ENCODE peak calls at places on chromosomes 4 and X, in ten cellular contexts. H, O, K, Q, I, B, J, X, T and P are unnamed samples.

GRCh38 chr4:110196206-110196870 is 2.1 kb downstream of the ELOVL6 start:
- DNase-seq in I (peak), K (peak), J (peak), B (peak), Q (peak), H (peak), X (peak), O (peak), T (peak), P (no peak)

GRCh38 chr4:158042591-158043030 is 130.2 kb downstream of the GASK1B start:
- DNase-seq in O (no peak), I (no peak), T (peak), J (peak), H (no peak), B (no peak), K (peak), Q (no peak), X (no peak), P (peak)

GRCh38 chrX:126575911-126576310 is 23.3 kb upstream of the DCAF12L1 start:
- DNase-seq in X (no peak), I (no peak), Q (no peak), J (no peak), O (no peak), T (no peak), B (no peak), K (no peak), H (no peak), P (no peak)

GRCh38 chr4:186699881-186700397 is 23.7 kb downstream of the FAT1 start:
- DNase-seq in O (no peak), J (no peak), B (no peak), H (no peak), Q (no peak), K (no peak), I (no peak), T (no peak), X (no peak), P (no peak)

GRCh38 chr4:110361921-110362320 is 114.0 kb upstream of the ENPEP start:
- DNase-seq in O (no peak), B (no peak), J (peak), T (no peak), I (no peak), Q (no peak), H (no peak), X (no peak), K (peak), P (no peak)

GRCh38 chr4:105808459-105809041 is 86.7 kb upstream of the NPNT start:
- DNase-seq in O (no peak), J (peak), T (peak), X (no peak), B (no peak), H (peak), I (no peak), Q (no peak), K (peak), P (peak)

GRCh38 chr4:162075691-162076090 is 88.1 kb downstream of the FSTL5 start:
- DNase-seq in B (no peak), H (no peak), I (no peak), J (peak), O (no peak), T (no peak), Q (no peak), K (peak), X (no peak), P (no peak)

GRCh38 chrX:43618376-43619205 is 37.5 kb upstream of the MAOA start:
- DNase-seq in I (no peak), J (no peak), H (peak), O (no peak), B (no peak), Q (no peak), X (no peak), K (no peak), T (no peak), P (no peak)

GRCh38 chr4:54897590-54897989 is 227.8 kb downstream of the KDR start:
- DNase-seq in X (no peak), B (no peak), I (no peak), Q (no peak), T (no peak), O (no peak), H (no peak), K (peak), J (peak), P (no peak)

GRCh38 chrX:113384628-113385027 is 544.0 kb upstream of the AMOT start:
- DNase-seq in Q (no peak), O (no peak), I (no peak), H (peak), B (no peak), K (peak), T (peak), J (peak), X (no peak), P (peak)

GRCh38 chr4:163332526-163333405 is at the start of gene NPY1R:
- DNase-seq in B (no peak), H (peak), Q (peak), I (no peak), O (peak), T (peak), X (peak), K (peak), J (peak), P (peak)

GRCh38 chr4:165692082-165692481 is 181.0 kb upstream of the TLL1 start:
- DNase-seq in B (no peak), K (peak), H (no peak), Q (no peak), J (peak), O (no peak), X (no peak), I (no peak), T (no peak), P (no peak)

GRCh38 chr4:128229458-128229805 is 58.2 kb downstream of the PGRMC2 start:
- DNase-seq in I (no peak), K (peak), J (no peak), B (no peak), T (no peak), H (no peak), O (no peak), Q (no peak), X (no peak), P (no peak)

GRCh38 chrX:133645977-133646750 is 230.9 kb upstream of the GPC4 start:
- DNase-seq in H (no peak), Q (no peak), X (no peak), K (peak), O (no peak), I (no peak), J (peak), T (peak), B (no peak), P (no peak)

GRCh38 chrX:51905711-51906110 is 12.3 kb downstream of the MAGED1 start:
- DNase-seq in K (no peak), B (no peak), J (no peak), I (no peak), Q (no peak), T (no peak), O (no peak), H (no peak), X (no peak), P (no peak)

GRCh38 chr4:77819409-77819835 is 254 bp upstream of the CNOT6L start:
- DNase-seq in H (no peak), I (peak), K (peak), B (peak), X (no peak), T (no peak), J (no peak), O (no peak), Q (no peak), P (no peak)

GRCh38 chrX:155094468-155095061 is 23.3 kb downstream of the BRCC3 start:
- DNase-seq in H (peak), T (peak), K (peak), Q (no peak), B (peak), I (no peak), O (no peak), X (no peak), J (peak), P (no peak)

GRCh38 chr4:180635276-180635675 is 1607.9 kb upstream of the TENM3 start:
- DNase-seq in Q (no peak), H (no peak), K (peak), X (no peak), T (no peak), J (no peak), O (no peak), B (no peak), I (no peak), P (no peak)

GRCh38 chrX:68851082-68851481 is 22.3 kb downstream of the EFNB1 start:
- DNase-seq in K (no peak), Q (no peak), T (no peak), B (no peak), J (no peak), O (no peak), H (no peak), I (no peak), X (no peak), P (no peak)

GRCh38 chr4:13470379-13470778 is 13.8 kb downstream of the RAB28 start:
- DNase-seq in B (no peak), X (no peak), H (no peak), O (no peak), Q (no peak), I (no peak), T (no peak), K (peak), J (no peak), P (no peak)

GRCh38 chrX:37652053-37652452 is 33.5 kb upstream of the XK start:
- DNase-seq in I (no peak), B (no peak), K (no peak), X (no peak), T (no peak), H (peak), Q (no peak), O (no peak), J (no peak), P (no peak)

GRCh38 chr4:3480528-3481112 is 17.5 kb downstream of the DOK7 start:
- DNase-seq in K (peak), I (peak), H (peak), B (peak), X (peak), O (peak), Q (peak), J (peak), T (peak), P (peak)
- TF ChIP-seq CTCF in K (peak), I (peak), H (peak), B (peak), X (peak), O (peak), Q (no peak), J (peak), T (peak), P (peak)

GRCh38 chr4:126051709-126052424 is 737.1 kb downstream of the FAT4 start:
- DNase-seq in O (no peak), B (no peak), J (peak), H (no peak), T (peak), I (no peak), Q (no peak), X (no peak), K (peak), P (peak)
- TF ChIP-seq CTCF in O (no peak), B (no peak), J (peak), H (no peak), T (peak), I (no peak), Q (no peak), X (no peak), K (peak), P (peak)

GRCh38 chr4:185282968-185283367 is 73.6 kb downstream of the SNX25 start:
- DNase-seq in H (no peak), Q (no peak), I (no peak), B (no peak), K (peak), O (peak), X (no peak), J (peak), T (peak), P (no peak)
- TF ChIP-seq CTCF in H (no peak), Q (no peak), I (no peak), B (no peak), K (peak), O (no peak), X (no peak), J (no peak), T (no peak), P (peak)

GRCh38 chr4:159279084-159279483 is 176.2 kb downstream of the RAPGEF2 start:
- DNase-seq in I (no peak), Q (no peak), X (no peak), K (no peak), H (no peak), O (no peak), T (no peak), B (no peak), J (no peak), P (no peak)
- TF ChIP-seq CTCF in I (no peak), Q (no peak), X (no peak), K (no peak), H (no peak), O (no peak), T (no peak), B (no peak), J (no peak), P (no peak)

GRCh38 chr4:155208258-155209054 is at the start of gene NPY2R:
- DNase-seq in T (no peak), X (peak), B (no peak), J (no peak), H (no peak), K (no peak), O (peak), Q (no peak), I (no peak), P (no peak)

DNA sequence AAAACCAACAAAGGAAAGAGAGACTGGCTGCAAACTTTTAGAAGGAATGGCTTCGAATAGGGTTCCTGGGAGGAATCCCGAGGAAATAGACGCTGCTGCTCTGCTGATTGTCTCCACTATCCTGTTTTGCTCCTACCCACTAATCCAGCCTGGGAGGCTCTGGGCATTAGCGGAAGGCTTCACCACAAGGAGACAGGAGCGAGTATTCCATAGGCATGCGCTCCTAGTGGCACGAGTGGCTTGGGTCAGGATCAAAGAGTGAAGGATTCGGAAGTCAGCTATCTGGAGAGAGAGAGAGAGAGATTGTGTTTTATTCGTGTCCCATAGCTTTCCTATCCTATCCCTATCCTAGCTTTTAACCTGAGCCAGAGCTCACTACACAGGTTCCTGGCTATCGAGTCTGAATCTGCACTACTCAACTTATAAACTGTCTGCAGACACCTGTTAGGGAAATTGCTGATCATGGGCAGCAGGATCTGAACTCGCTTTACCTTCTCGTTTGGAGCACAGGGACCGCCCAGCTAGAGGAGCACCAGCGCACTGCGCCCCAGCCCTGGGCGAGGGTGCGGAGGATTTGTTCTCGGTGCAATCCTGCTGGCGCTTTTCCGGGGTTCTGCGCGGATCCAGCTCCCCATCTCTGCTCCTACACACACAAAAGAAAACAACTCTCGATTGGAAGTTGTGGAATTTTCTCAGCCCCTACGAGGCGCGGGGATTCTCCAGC is 740 bp upstream of the NPY2R start:
- DNase-seq in Q (no peak), K (no peak), T (peak), B (no peak), H (peak), I (no peak), X (peak), J (peak), O (peak), P (no peak)
- TF ChIP-seq CTCF in Q (no peak), K (no peak), T (peak), B (no peak), H (no peak), I (no peak), X (no peak), J (no peak), O (peak), P (no peak)

DNA sequence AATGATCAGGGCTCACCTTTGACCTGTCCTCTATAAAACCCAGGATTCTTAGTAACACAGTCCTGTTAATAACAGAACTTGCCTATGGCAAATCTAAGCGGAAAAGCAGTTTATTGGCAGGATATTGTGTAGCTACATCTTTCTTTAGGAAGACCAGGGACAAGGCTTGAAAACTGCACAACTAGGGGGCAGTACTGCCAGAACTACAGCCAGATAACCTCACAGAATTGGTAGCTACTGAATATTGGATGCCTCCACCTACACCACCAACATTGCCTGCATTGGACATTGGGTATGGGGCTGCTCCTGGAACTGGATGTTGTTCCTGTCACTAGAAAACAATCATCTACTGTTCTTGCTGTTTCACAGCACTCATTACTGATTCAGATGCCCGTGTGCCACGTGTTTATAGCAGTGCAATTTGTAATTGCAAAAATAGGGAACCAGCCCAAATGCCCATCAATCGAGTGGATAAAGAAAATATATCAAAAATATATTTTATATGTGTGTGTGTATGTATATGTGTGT is 47.4 kb downstream of the REPS2 start:
- DNase-seq in X (no peak), T (no peak), H (no peak), B (no peak), I (no peak), Q (no peak), J (no peak), O (no peak), K (peak), P (no peak)
- TF ChIP-seq CTCF in X (no peak), T (peak), H (no peak), B (no peak), I (no peak), Q (no peak), J (peak), O (no peak), K (peak), P (no peak)

DNA sequence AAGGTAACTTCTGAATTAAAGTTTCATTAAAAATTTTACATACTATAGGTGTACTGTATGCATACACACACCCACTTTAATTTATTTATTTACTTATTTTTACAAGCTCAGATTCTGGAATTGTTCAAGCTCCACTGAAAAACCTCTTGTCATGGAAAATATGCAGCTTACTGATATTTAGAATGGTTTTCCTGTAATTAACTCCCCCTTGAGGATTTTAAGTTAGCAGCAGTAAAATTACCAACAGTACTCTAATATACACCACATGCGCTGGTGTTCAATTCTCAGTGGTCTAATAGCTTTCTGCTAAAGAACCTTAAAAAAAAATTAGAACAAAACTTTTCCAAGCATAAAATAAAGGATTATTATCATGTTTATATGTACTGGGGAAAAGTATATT is 12.0 kb downstream of the MAB21L2 start:
- DNase-seq in Q (no peak), O (no peak), J (peak), B (no peak), X (no peak), I (no peak), K (peak), T (peak), H (no peak), P (peak)
- TF ChIP-seq CTCF in Q (no peak), O (peak), J (peak), B (no peak), X (no peak), I (no peak), K (peak), T (peak), H (no peak), P (peak)